ENCODE peak calls at places on chromosomes 2 and 18, in five cellular contexts. T is fibroblast of lung; N is NCI-H460; G is stimulated activated naive B cell treated with anti-CD40 and anti-IgM and Interleukin-4, amounts not matched to agents 10 μg/mL and 1 μg/mL and 100 μg/mL, for 72 hours; O is osteocyte. Y is an unnamed sample.

GRCh38 chr18:80077873-80078272 is 31.2 kb upstream of the ADNP2 start:
- DNase-seq in T (no peak), N (no peak), G (no peak), O (peak; percentile 82), Y (no peak)

GRCh38 chr2:107467414-107467813 is 359.3 kb upstream of the RGPD4 start:
- DNase-seq in T (no peak), N (no peak), G (no peak), O (no peak), Y (no peak)

GRCh38 chr2:127046579-127046978 is 60.4 kb downstream of the BIN1 start:
- DNase-seq in T (no peak), N (no peak), G (no peak), O (no peak), Y (no peak)

GRCh38 chr2:85239102-85239501 is 88.7 kb downstream of the TGOLN2 start:
- DNase-seq in T (no peak), N (no peak), G (no peak), O (no peak), Y (no peak)

GRCh38 chr18:31097666-31098065 is 4.6 kb downstream of the DSC2 start:
- DNase-seq in T (no peak), N (no peak), G (no peak), O (no peak), Y (no peak)

GRCh38 chr2:233480490-233481202 is 85.9 kb downstream of the USP40 start:
- DNase-seq in T (peak; percentile 12), N (no peak), G (no peak), O (peak; percentile 84), Y (peak; percentile 79)

GRCh38 chr18:11393486-11393885 is 215.9 kb upstream of the SLC35G4 start:
- DNase-seq in T (no peak), N (no peak), G (no peak), O (no peak), Y (no peak)

GRCh38 chr2:196230051-196230450 is 58.7 kb upstream of the STK17B start:
- DNase-seq in T (no peak), N (no peak), G (no peak), O (no peak), Y (no peak)

GRCh38 chr2:205759732-205760516 is 77.6 kb downstream of the NRP2 start:
- DNase-seq in T (no peak), N (no peak), G (no peak), O (no peak), Y (no peak)

Y was measured in H4.